ENCODE peak calls at places on chromosomes 5 and 9, in six cellular contexts. S, Q, F, D, H and K are unnamed samples.

GRCh38 chr5:154646841-154647759 is 108.1 kb upstream of the LARP1 start:
- DNase-seq in S (no peak), H (peak), F (peak), D (peak), Q (peak), K (peak)

GRCh38 chr5:6434737-6435136 is 13.9 kb upstream of the UBE2QL1 start:
- DNase-seq in F (no peak), H (no peak), S (no peak), D (no peak), Q (no peak), K (no peak)

GRCh38 chr9:116144038-116144437 is 9.6 kb upstream of the PAPPA start:
- DNase-seq in D (no peak), H (no peak), F (no peak), Q (no peak), S (no peak), K (no peak)

GRCh38 chr5:19044931-19045695 is 942.9 kb downstream of the CDH18 start:
- DNase-seq in D (no peak), F (no peak), S (no peak), H (no peak), Q (no peak), K (no peak)

GRCh38 chr5:124079062-124079461 is 567.1 kb downstream of the CSNK1G3 start:
- DNase-seq in S (no peak), H (no peak), F (no peak), Q (no peak), D (no peak), K (no peak)

GRCh38 chr9:129506892-129507291 is 114.0 kb downstream of the C9orf50 start:
- DNase-seq in F (peak), Q (no peak), H (no peak), S (no peak), D (peak), K (no peak)

GRCh38 chr5:110150199-110150598 is 460.5 kb downstream of the MAN2A1 start:
- DNase-seq in D (no peak), F (no peak), S (no peak), H (no peak), Q (no peak), K (no peak)

GRCh38 chr5:114210662-114211061 is 151.2 kb upstream of the KCNN2 start:
- DNase-seq in D (no peak), H (no peak), Q (no peak), F (no peak), S (no peak), K (no peak)